ENCODE peak calls at places on chromosomes 13 and 19, in seven cellular contexts. R is OCI-LY7, W is tibial artery, K is heart right ventricle, O is right lobe of liver, N is H1, S is HCT116. U is an unnamed sample.

GRCh38 chr19:48751835-48752510 is 468 bp downstream of the FUT1 start:
- DNase-seq in R (no peak), W (no peak), K (no peak), O (no peak), N (no peak), S (peak; percentile 18), U (no peak)

GRCh38 chr19:39112338-39112890 is 13.2 kb upstream of the PAK4 start:
- DNase-seq in R (no peak), W (no peak), K (no peak), O (peak; percentile 97), N (no peak), S (peak; percentile 62), U (no peak)

GRCh38 chr13:81442904-81443303 is 1102.0 kb upstream of the SPRY2 start:
- DNase-seq in R (no peak), W (no peak), K (no peak), O (no peak), N (no peak), S (no peak), U (no peak)

GRCh38 chr13:114142640-114143490 is 10.4 kb upstream of the RASA3 start:
- DNase-seq in R (peak; percentile 69), W (no peak), K (no peak), O (peak; percentile 60), N (no peak), S (no peak), U (no peak)

GRCh38 chr13:60318186-60318585 is 78.8 kb upstream of the TDRD3 start:
- DNase-seq in R (no peak), W (no peak), K (no peak), O (no peak), N (no peak), S (no peak), U (no peak)

GRCh38 chr13:47017476-47017875 is 120.6 kb upstream of the HTR2A start:
- DNase-seq in R (no peak), W (no peak), K (no peak), O (no peak), N (no peak), S (no peak), U (no peak)

GRCh38 chr13:91042870-91043269 is 304.6 kb upstream of the MIR17HG start:
- DNase-seq in R (no peak), W (no peak), K (no peak), O (no peak), N (no peak), S (no peak), U (no peak)

GRCh38 chr19:41792513-41793413 is 3.6 kb upstream of the CEACAM3 start:
- DNase-seq in R (peak; percentile 78), W (no peak), K (peak; percentile 31), O (no peak), N (peak; percentile 29), S (peak; percentile 58), U (no peak)

GRCh38 chr19:42313096-42313839 is at the start of gene TMEM145:
- DNase-seq in R (peak; percentile 53), W (no peak), K (no peak), O (no peak), N (no peak), S (no peak), U (no peak)

GRCh38 chr19:11551603-11552235 is 7.3 kb downstream of the ELOF1 start:
- DNase-seq in R (peak; percentile 53), W (peak; percentile 39), K (no peak), O (no peak), N (no peak), S (no peak), U (no peak)
- TF ChIP-seq CTCF in R (peak; percentile 74), W (peak; percentile 55), K (peak; percentile 34), O (peak; percentile 14), N (peak; percentile 94), S (peak; percentile 63), U (peak; percentile 46)

GRCh38 chr19:46962030-46962570 is 57.5 kb upstream of the NPAS1 start:
- DNase-seq in R (no peak), W (no peak), K (no peak), O (no peak), N (no peak), S (no peak), U (no peak)
- H3K4me1 ChIP-seq in R (no peaks in the 10 kb centered on the region), W (peaks cover 10% of the 10 kb centered on the region), K (peaks cover 37% of the 10 kb centered on the region), O (peaks cover 6% of the 10 kb centered on the region), N (peaks cover 2% of the 10 kb centered on the region), S (peaks cover 19% of the 10 kb centered on the region), U (peaks cover 30% of the 10 kb centered on the region)

GRCh38 chr13:27730191-27730590 is 62.1 kb upstream of the GSX1 start:
- DNase-seq in R (no peak), W (no peak), K (no peak), O (no peak), N (no peak), S (no peak), U (no peak)

DNA sequence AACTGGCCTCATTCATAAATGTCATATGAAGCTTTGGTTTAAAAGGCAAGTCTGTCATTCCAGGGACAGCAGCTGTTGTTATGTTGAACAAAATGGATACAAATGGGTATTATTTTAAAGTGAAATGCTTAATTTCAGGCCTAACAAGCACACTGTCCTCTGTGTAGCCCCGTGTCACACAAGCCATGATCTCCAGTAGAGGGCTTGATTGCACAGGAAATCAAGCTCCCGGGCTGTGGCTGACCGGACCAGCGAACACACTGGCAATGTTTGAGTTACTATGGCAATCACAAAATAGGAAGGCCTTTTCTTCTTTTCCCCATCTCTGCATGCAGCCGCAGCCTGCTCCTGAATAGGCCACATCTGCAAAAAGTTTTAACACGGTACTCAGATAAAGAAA is 64.0 kb upstream of the GSX1 start:
- DNase-seq in R (no peak), W (no peak), K (no peak), O (no peak), N (no peak), S (no peak), U (peak; percentile 78)
- TF ChIP-seq CTCF in R (no peak), W (no peak), K (no peak), O (no peak), N (peak; percentile 44), S (peak; percentile 5), U (no peak)

GRCh38 chr13:40652588-40652940 is 13.9 kb downstream of the FOXO1 start:
- DNase-seq in R (peak; percentile 77), W (no peak), K (no peak), O (no peak), N (no peak), S (no peak), U (no peak)

GRCh38 chr13:40651866-40652587 is 14.4 kb downstream of the FOXO1 start:
- DNase-seq in R (peak; percentile 69), W (no peak), K (no peak), O (no peak), N (peak; percentile 66), S (no peak), U (no peak)

GRCh38 chr13:40656358-40656757 is 10.1 kb downstream of the FOXO1 start:
- DNase-seq in R (no peak), W (no peak), K (no peak), O (no peak), N (no peak), S (no peak), U (no peak)

GRCh38 chr13:40657307-40657706 is 9.1 kb downstream of the FOXO1 start:
- DNase-seq in R (no peak), W (no peak), K (no peak), O (no peak), N (no peak), S (no peak), U (no peak)

GRCh38 chr13:40653558-40654318 is 12.7 kb downstream of the FOXO1 start:
- DNase-seq in R (peak; percentile 58), W (no peak), K (no peak), O (no peak), N (no peak), S (no peak), U (no peak)
- H3K4me1 ChIP-seq in R (peaks cover 95% of the 10 kb centered on the region), W (peaks cover 66% of the 10 kb centered on the region), K (peaks cover 64% of the 10 kb centered on the region), O (peaks cover 53% of the 10 kb centered on the region), N (peaks cover 29% of the 10 kb centered on the region), S (no peaks in the 10 kb centered on the region), U (peaks cover 94% of the 10 kb centered on the region)

GRCh38 chr19:44112802-44113137 is 429 bp upstream of the ZNF225 start:
- DNase-seq in R (peak; percentile 1), W (no peak), K (no peak), O (no peak), N (no peak), S (no peak), U (no peak)

GRCh38 chr19:44111910-44112463 is 1.2 kb upstream of the ZNF225 start:
- DNase-seq in R (no peak), W (no peak), K (no peak), O (no peak), N (peak; percentile 88), S (no peak), U (no peak)

GRCh38 chr19:44109458-44109857 is 3.7 kb upstream of the ZNF225 start:
- DNase-seq in R (no peak), W (no peak), K (no peak), O (no peak), N (no peak), S (no peak), U (no peak)

GRCh38 chr19:44113784-44114390 is 688 bp downstream of the ZNF225 start:
- DNase-seq in R (no peak), W (no peak), K (no peak), O (no peak), N (no peak), S (no peak), U (no peak)

GRCh38 chr19:44113138-44113783 is at the start of gene ZNF225:
- DNase-seq in R (peak; percentile 97), W (peak; percentile 96), K (peak; percentile 87), O (peak; percentile 96), N (peak; percentile 97), S (peak; percentile 97), U (peak; percentile 98)
- TF ChIP-seq CTCF in R (no peak), W (no peak), K (peak; percentile 4), O (no peak), N (no peak), S (no peak), U (peak; percentile 26)

DNA sequence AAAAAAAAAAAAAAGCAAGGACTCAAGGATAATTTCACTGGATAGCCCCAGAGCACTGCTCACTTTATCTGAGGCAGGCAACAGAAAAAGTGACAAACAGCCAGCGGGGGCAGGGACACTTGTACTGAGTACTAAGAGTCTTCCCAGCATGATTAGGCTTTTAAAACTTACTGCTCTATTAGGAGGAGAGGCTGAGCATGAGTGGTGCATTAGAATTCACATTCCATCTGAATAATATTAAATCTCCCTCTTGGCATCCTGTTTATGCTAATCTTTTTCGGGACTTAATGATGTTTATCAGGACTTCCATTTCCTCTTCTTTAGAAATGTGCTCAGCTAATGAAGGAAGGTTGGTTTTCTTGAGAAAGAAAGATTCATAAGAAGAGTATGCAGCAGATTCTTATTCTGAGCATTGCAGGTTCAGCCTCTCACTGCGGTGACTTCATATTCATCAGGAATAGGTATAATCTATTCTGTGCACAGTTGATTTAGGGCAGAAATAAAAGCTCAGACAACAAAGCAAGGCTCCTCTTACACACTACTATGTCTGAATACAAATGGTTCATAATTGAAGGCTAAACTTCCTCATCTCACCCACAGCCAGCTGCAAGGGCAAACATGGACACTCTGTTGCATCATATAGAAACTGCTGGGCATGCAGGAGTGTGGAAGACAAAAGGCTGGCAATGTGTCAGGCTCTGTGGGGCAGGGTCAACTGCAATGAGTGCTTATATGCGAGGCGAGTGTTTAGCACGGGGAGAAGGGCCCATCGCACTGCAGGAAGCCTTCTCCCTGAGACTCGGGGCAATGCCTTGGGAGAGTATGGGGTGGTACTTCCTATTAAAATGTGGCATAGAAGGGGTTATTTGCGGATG is 107.1 kb downstream of the KL start:
- DNase-seq in R (no peak), W (peak; percentile 71), K (peak; percentile 31), O (no peak), N (no peak), S (no peak), U (no peak)
- H3K4me1 ChIP-seq in R (no peaks in the 10 kb centered on the region), W (peaks cover 48% of the 10 kb centered on the region), K (peaks cover 64% of the 10 kb centered on the region), O (peaks cover 38% of the 10 kb centered on the region), N (peaks cover 8% of the 10 kb centered on the region), S (peaks cover 64% of the 10 kb centered on the region), U (peaks cover 55% of the 10 kb centered on the region)

U was measured in esophagus muscularis mucosa.